ENCODE peak calls at places on chromosome 11, in seven cellular contexts. G is A549, Q is GM12865, I is cardiac fibroblast, B is psoas muscle, F is AG04450, S is pancreas. X is an unnamed sample.

GRCh38 chr11:84691830-84692229 is 935.3 kb downstream of the DLG2 start:
- DNase-seq in G (no peak), I (no peak), B (no peak), F (no peak), S (no peak), Q (no peak), X (no peak)

GRCh38 chr11:115078461-115079438 is 400.4 kb downstream of the NXPE2 start:
- DNase-seq in S (no peak), I (no peak), G (no peak), F (no peak), B (no peak), Q (no peak), X (no peak)

GRCh38 chr11:123588117-123588815 is 66.2 kb downstream of the SCN3B start:
- DNase-seq in F (no peak), Q (no peak), I (no peak), B (peak; percentile 22), G (peak; percentile 83), S (peak; percentile 56), X (no peak)

GRCh38 chr11:12223771-12224536 is 113.6 kb downstream of the MICAL2 start:
- DNase-seq in I (no peak), G (no peak), B (no peak), Q (no peak), S (no peak), F (no peak), X (no peak)

GRCh38 chr11:33376331-33377099 is 119.3 kb downstream of the HIPK3 start:
- DNase-seq in S (no peak), B (no peak), F (no peak), G (no peak), I (no peak), Q (peak; percentile 25), X (no peak)

GRCh38 chr11:76637491-76638266 is 32.9 kb downstream of the LRRC32 start:
- DNase-seq in I (no peak), B (peak; percentile 87), S (no peak), G (no peak), F (no peak), Q (peak; percentile 88), X (no peak)

GRCh38 chr11:45470151-45471001 is 184.2 kb upstream of the SYT13 start:
- DNase-seq in F (no peak), B (peak; percentile 54), Q (no peak), G (no peak), S (peak; percentile 54), I (peak; percentile 63), X (peak; percentile 79)

GRCh38 chr11:60119708-60120107 is 31.2 kb downstream of the MS4A2 start:
- DNase-seq in F (no peak), I (no peak), B (no peak), G (no peak), Q (no peak), S (no peak), X (no peak)

GRCh38 chr11:61007383-61007970 is 36.0 kb downstream of the CD6 start:
- DNase-seq in F (no peak), S (peak; percentile 37), G (no peak), B (no peak), I (no peak), Q (no peak), X (no peak)

GRCh38 chr11:9344046-9344680 is 29.8 kb upstream of the TMEM41B start:
- DNase-seq in I (no peak), G (no peak), Q (no peak), S (no peak), F (no peak), B (no peak), X (no peak)

GRCh38 chr11:36092314-36093030 is 148.6 kb downstream of the LDLRAD3 start:
- DNase-seq in S (no peak), F (no peak), Q (no peak), G (no peak), B (no peak), I (peak; percentile 43), X (no peak)

GRCh38 chr11:36089920-36090319 is 146.1 kb downstream of the LDLRAD3 start:
- DNase-seq in Q (no peak), B (no peak), I (no peak), G (no peak), S (no peak), F (no peak), X (no peak)

GRCh38 chr11:36093548-36093947 is 149.7 kb downstream of the LDLRAD3 start:
- DNase-seq in B (no peak), F (no peak), I (no peak), G (no peak), S (no peak), Q (no peak), X (no peak)

GRCh38 chr11:36090351-36091245 is 146.7 kb downstream of the LDLRAD3 start:
- DNase-seq in S (no peak), B (no peak), F (no peak), G (no peak), Q (no peak), I (no peak), X (no peak)

DNA sequence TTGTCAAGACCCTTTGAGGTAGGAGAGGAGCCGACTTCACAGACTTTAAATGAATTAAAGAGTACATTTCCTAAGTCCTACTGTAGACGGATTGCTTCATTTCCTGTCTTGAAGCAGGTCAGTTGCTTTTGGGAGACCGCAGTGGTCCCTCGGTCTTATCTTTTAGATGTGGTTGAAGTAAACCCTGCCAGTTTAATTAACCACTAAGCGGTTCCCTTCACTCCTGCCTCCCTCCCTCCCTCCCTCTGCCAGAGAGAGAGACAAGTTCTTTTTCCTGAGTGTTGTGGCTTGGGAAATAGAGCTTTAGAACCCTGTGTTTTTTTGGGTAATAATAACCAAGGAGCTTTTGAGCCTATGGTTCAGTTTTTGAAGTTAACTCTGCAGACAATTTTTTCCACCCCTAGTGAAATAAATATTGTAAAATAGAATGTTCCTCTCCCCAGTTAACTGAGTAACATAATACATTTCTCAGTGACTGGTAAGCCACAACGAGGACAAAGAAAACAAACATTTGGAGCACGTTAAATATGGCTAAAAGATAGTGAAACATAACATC is 147.5 kb downstream of the LDLRAD3 start:
- DNase-seq in G (no peak), I (peak; percentile 79), F (peak; percentile 13), Q (no peak), S (no peak), B (no peak), X (peak; percentile 63)
- H3K4me3 ChIP-seq in G (no peak overlapping the region), I (no peak overlapping the region), F (no peak overlapping the region), Q (no peak overlapping the region), S (no peak overlapping the region), B (no peak overlapping the region), X (no peak overlapping the region)

DNA sequence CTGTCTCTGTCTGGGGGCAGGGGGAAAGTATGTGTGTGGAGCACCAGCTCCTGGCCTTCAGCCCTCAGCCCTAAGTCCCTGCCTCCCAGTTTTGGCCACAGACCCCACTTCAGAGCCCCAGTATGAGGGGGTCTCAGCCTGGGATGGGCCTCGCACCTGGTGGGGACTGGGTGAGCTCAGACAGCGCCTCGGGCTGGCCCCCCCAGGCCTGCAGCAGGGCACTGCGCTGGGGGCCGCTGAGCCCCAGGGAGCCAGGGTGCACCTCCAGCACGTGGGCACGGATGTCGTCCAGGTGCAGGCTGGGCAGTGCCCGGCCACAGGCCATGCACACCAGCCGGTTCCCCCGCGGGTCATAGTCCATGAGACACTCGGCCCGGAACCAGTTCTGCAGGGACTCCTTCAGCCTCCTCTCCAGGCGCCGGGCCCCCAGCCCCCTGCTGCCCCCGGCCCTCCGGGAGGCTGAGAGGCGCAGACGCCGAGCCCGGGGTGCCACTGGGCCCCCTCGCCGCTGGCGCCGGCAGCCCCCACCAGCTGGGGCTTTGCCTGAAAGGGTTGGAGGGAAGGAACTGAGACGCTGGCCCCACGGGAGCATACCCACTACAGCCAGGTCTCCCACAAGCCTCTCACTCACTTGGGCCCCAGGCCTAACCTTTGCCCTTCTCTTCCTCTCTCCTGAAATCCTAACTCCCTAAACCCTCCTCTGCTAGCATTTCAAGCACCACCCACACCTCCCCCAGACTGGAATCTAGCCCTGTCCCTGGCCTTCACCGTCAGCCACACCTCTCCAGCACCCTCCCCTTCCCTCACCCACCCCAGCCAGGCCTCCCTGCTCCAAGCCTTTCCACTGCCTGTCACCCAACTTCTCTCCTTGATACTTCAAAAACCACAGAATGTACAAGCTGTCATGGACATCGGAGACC is 3.6 kb downstream of the ZFTA start:
- DNase-seq in B (no peak), Q (no peak), I (no peak), G (no peak), F (no peak), S (peak; percentile 58), X (no peak)
- H3K4me3 ChIP-seq in B (no peak overlapping the region), Q (no peak overlapping the region), I (no peak overlapping the region), G (no peak overlapping the region), F (no peak overlapping the region), S (no peak overlapping the region), X (no peak overlapping the region)

DNA sequence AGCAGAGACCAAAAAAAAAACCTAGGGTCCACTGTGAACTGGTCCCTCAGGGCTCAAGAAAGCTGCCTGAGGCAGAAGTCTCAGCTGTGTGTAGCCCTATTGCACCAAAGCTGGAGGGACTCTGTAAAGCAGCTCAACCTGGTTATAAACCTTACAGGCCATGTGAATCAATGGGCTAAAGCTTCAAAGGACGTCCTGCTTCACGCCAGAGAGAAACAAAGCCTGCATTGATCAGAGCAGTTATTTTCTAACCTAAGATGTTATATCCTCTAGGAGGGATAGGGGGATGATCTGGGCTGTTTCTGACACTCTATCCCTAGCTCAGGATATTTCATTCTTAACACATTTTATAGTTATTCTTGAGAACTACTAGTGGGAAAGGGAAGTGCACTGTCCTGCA is 432.2 kb upstream of the ANO3 start:
- DNase-seq in G (no peak), Q (no peak), I (no peak), S (no peak), B (no peak), F (no peak), X (no peak)
- H3K4me3 ChIP-seq in G (no peak overlapping the region), Q (no peak overlapping the region), I (no peak overlapping the region), S (no peak overlapping the region), B (no peak overlapping the region), F (no peak overlapping the region), X (no peak overlapping the region)

GRCh38 chr11:117995472-117995871 is 9.3 kb downstream of the IL10RA start:
- DNase-seq in Q (no peak), G (no peak), B (no peak), S (no peak), F (no peak), I (no peak), X (no peak)
- H3K4me3 ChIP-seq in Q (no peak overlapping the region), G (no peak overlapping the region), B (no peak overlapping the region), S (no peak overlapping the region), F (no peak overlapping the region), I (no peak overlapping the region), X (no peak overlapping the region)

GRCh38 chr11:105861225-105861624 is 160.8 kb downstream of the MSANTD4 start:
- DNase-seq in S (no peak), F (no peak), I (peak; percentile 14), B (no peak), Q (no peak), G (no peak), X (no peak)
- H3K4me3 ChIP-seq in S (no peak overlapping the region), F (no peak overlapping the region), I (no peak overlapping the region), B (no peak overlapping the region), Q (no peak overlapping the region), G (no peak overlapping the region), X (no peak overlapping the region)

GRCh38 chr11:5288108-5288911 is 13.4 kb downstream of the OR51B4 start:
- DNase-seq in B (no peak), S (no peak), Q (no peak), I (peak; percentile 22), F (peak; percentile 41), G (no peak), X (no peak)
- H3K4me3 ChIP-seq in B (no peak overlapping the region), S (no peak overlapping the region), Q (no peak overlapping the region), I (no peak overlapping the region), F (no peak overlapping the region), G (no peak overlapping the region), X (no peak overlapping the region)

GRCh38 chr11:28976012-28976800 is 868.0 kb downstream of the METTL15 start:
- DNase-seq in S (no peak), I (no peak), B (no peak), F (no peak), Q (no peak), G (no peak), X (no peak)
- H3K4me3 ChIP-seq in S (no peak overlapping the region), I (no peak overlapping the region), B (no peak overlapping the region), F (no peak overlapping the region), Q (no peak overlapping the region), G (no peak overlapping the region), X (no peak overlapping the region)